ENCODE peak calls at places on chromosomes 4 and X, in six cellular contexts. S, O, Y, L, V and W are unnamed samples.

GRCh38 chr4:146654976-146655761 is 16.5 kb downstream of the POU4F2 start:
- DNase-seq in V (no peak), S (peak), O (no peak), Y (no peak), L (no peak), W (no peak)

GRCh38 chr4:186760576-186760975 is 36.9 kb upstream of the FAT1 start:
- DNase-seq in L (no peak), O (no peak), S (no peak), V (no peak), Y (no peak), W (no peak)

GRCh38 chrX:107537815-107538214 is 88.4 kb downstream of the FRMPD3 start:
- DNase-seq in Y (no peak), S (peak), V (no peak), L (no peak), O (no peak), W (peak)

GRCh38 chr4:159015862-159016261 is 87.0 kb upstream of the RAPGEF2 start:
- DNase-seq in S (no peak), Y (no peak), V (no peak), L (no peak), O (no peak), W (no peak)

GRCh38 chr4:26298198-26298950 is 22.4 kb upstream of the RBPJ start:
- DNase-seq in Y (no peak), S (peak), V (no peak), O (peak), L (no peak), W (no peak)

GRCh38 chr4:34720563-34720962 is 1523.8 kb downstream of the ARAP2 start:
- DNase-seq in L (no peak), V (no peak), O (no peak), S (peak), Y (no peak), W (no peak)

GRCh38 chr4:110860125-110860524 is 237.2 kb upstream of the PITX2 start:
- DNase-seq in S (no peak), O (no peak), V (no peak), L (no peak), Y (no peak), W (no peak)

GRCh38 chr4:83626245-83626843 is 90.4 kb downstream of the GPAT3 start:
- DNase-seq in Y (no peak), L (no peak), S (no peak), O (no peak), V (no peak), W (no peak)

GRCh38 chrX:134158821-134159512 is 78.0 kb upstream of the CCDC160 start:
- DNase-seq in O (no peak), L (no peak), S (no peak), Y (no peak), V (no peak), W (no peak)

GRCh38 chrX:10722804-10723364 is 102.5 kb upstream of the MID1 start:
- DNase-seq in O (peak), S (peak), V (no peak), Y (no peak), L (peak), W (peak)

GRCh38 chr4:24260922-24261581 is 323.3 kb downstream of the DHX15 start:
- DNase-seq in O (no peak), V (no peak), Y (no peak), L (no peak), S (peak), W (no peak)

GRCh38 chr4:140233811-140234696 is 80.1 kb upstream of the MAML3 start:
- DNase-seq in S (no peak), Y (no peak), O (peak), V (no peak), L (no peak), W (no peak)

GRCh38 chrX:105167233-105167632 is 53.3 kb downstream of the TEX13A start:
- DNase-seq in O (no peak), V (no peak), Y (no peak), S (no peak), L (no peak), W (no peak)

GRCh38 chr4:4677825-4678522 is 136.1 kb upstream of the STX18 start:
- DNase-seq in Y (no peak), V (no peak), S (peak), L (peak), O (no peak), W (no peak)

GRCh38 chr4:113584407-113585150 is 177.0 kb downstream of the CAMK2D start:
- DNase-seq in L (no peak), V (no peak), O (peak), Y (no peak), S (peak), W (no peak)

GRCh38 chrX:15215366-15215765 is 54.5 kb downstream of the ASB9 start:
- DNase-seq in Y (no peak), S (no peak), L (no peak), V (no peak), O (no peak), W (no peak)

GRCh38 chr4:23962462-23962861 is 72.6 kb upstream of the PPARGC1A start:
- DNase-seq in O (no peak), S (no peak), V (no peak), Y (no peak), L (no peak), W (no peak)

GRCh38 chr4:87399954-87400353 is 9.0 kb upstream of the HSD17B11 start:
- DNase-seq in L (no peak), V (no peak), O (no peak), Y (no peak), S (no peak), W (no peak)

GRCh38 chrX:133859336-133859735 is 126.1 kb downstream of the GPC3 start:
- DNase-seq in Y (no peak), O (no peak), S (no peak), V (no peak), L (no peak), W (no peak)

GRCh38 chr4:88765729-88766128 is 68.1 kb upstream of the NAP1L5 start:
- DNase-seq in S (no peak), V (no peak), L (no peak), Y (peak), O (no peak), W (no peak)

GRCh38 chr4:168451744-168452394 is 28.4 kb downstream of the DDX60L start:
- DNase-seq in L (no peak), Y (no peak), O (no peak), V (no peak), S (no peak), W (no peak)

GRCh38 chr4:175953960-175954521 is 111.6 kb upstream of the WDR17 start:
- DNase-seq in V (no peak), S (peak), O (no peak), Y (no peak), L (no peak), W (no peak)

GRCh38 chr4:93394488-93395185 is 433.9 kb upstream of the ATOH1 start:
- DNase-seq in O (no peak), V (no peak), L (no peak), S (no peak), Y (no peak), W (no peak)

GRCh38 chr4:60579335-60579734 is 620.8 kb upstream of the ADGRL3 start:
- DNase-seq in L (no peak), Y (no peak), S (no peak), O (no peak), V (no peak), W (no peak)

GRCh38 chr4:25953740-25954139 is 39.7 kb downstream of the SMIM20 start:
- DNase-seq in S (no peak), V (no peak), O (peak), L (peak), Y (peak), W (peak)

GRCh38 chr4:2741626-2742025 is 14.5 kb downstream of the TNIP2 start:
- DNase-seq in S (no peak), V (no peak), L (no peak), Y (no peak), O (no peak), W (no peak)

GRCh38 chr4:126604273-126604867 is 1028.4 kb upstream of the INTU start:
- DNase-seq in L (no peak), S (peak), V (no peak), O (peak), Y (no peak), W (no peak)

GRCh38 chr4:122700178-122700725 is 32.3 kb upstream of the BBS12 start:
- DNase-seq in V (peak), O (no peak), Y (no peak), S (peak), L (no peak), W (no peak)

GRCh38 chr4:92175250-92175649 is 128.5 kb upstream of the GRID2 start:
- DNase-seq in Y (no peak), L (no peak), V (no peak), S (peak), O (no peak), W (no peak)

GRCh38 chr4:176709417-176709816 is 83.3 kb downstream of the VEGFC start:
- DNase-seq in L (no peak), Y (no peak), O (no peak), V (no peak), S (no peak), W (no peak)

GRCh38 chr4:100581337-100581736 is 63.5 kb upstream of the EMCN start:
- DNase-seq in O (no peak), S (no peak), Y (peak), V (no peak), L (peak), W (no peak)

GRCh38 chr4:168773388-168774195 is 236.5 kb downstream of the CBR4 start:
- DNase-seq in O (no peak), L (no peak), V (no peak), S (no peak), Y (no peak), W (no peak)

GRCh38 chrX:71666240-71667223 is 814 bp upstream of the LOC101059915 start:
- DNase-seq in V (no peak), Y (no peak), L (no peak), S (peak), O (no peak), W (no peak)

GRCh38 chrX:51893931-51894696 is 691 bp downstream of the MAGED1 start:
- DNase-seq in S (peak), L (no peak), V (no peak), O (no peak), Y (no peak), W (no peak)

GRCh38 chr4:16334641-16335040 is 108.4 kb upstream of the TAPT1 start:
- DNase-seq in O (no peak), V (no peak), S (no peak), L (no peak), Y (no peak), W (no peak)

GRCh38 chrX:105331244-105331643 is 110.8 kb upstream of the TEX13A start:
- DNase-seq in V (no peak), L (no peak), O (peak), Y (no peak), S (no peak), W (no peak)

GRCh38 chrX:100376581-100376980 is 33.5 kb downstream of the PCDH19 start:
- DNase-seq in L (no peak), V (no peak), Y (no peak), S (no peak), O (no peak), W (no peak)

GRCh38 chr4:143625632-143626031 is 74.8 kb downstream of the FREM3 start:
- DNase-seq in L (no peak), V (no peak), O (no peak), S (no peak), Y (no peak), W (peak)

GRCh38 chrX:46837543-46838481 is 969 bp downstream of the RP2 start:
- DNase-seq in Y (no peak), S (no peak), L (no peak), V (no peak), O (no peak), W (no peak)

DNA sequence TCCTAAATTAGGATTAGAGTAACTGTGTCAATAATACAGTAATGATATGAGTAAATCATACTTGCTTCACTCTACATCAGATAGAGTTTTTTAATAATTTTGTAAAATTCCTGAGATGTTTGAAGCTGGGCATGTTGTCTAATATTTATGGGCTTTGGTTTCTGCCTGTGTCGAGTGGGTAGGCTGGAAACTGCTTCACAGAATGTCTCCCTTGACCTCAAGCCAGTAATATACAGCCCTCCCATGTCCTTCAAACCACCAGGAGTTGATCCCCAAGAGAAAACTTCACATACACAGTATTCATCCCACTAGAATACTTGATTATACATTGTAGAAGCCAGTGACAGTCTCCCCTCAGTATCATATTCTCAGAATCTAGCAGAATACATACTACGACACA is 284.8 kb upstream of the TENM3 start:
- DNase-seq in V (no peak), O (no peak), S (no peak), L (no peak), Y (no peak), W (no peak)
- H3K4me3 ChIP-seq in V (no peak), O (no peak), S (no peak), L (no peak), Y (no peak), W (no peak)

DNA sequence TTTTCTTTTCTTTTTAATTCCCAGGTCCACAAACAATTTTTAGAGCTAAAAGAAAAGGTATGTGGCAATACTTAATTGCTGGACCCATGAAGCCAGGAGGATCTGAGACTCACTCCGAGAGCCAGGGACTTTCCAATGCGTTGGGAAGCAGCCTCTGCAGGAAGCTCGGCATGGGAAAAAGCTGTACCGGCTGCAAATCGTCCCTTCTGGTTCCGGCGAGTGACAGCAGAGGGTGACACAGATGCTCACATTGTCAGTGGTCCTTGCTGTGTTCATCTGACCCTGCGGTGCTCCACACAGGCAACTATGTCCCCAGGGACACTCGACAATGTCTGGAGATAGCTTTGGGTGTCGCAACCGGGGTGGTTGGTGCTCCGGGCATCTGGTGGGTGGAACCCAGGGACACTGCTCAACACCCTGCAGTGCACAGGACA is 164.0 kb downstream of the PRKX start:
- DNase-seq in V (peak), Y (no peak), S (peak), L (no peak), O (no peak), W (peak)
- H3K4me3 ChIP-seq in V (peak), Y (peak), S (no peak), L (no peak), O (peak), W (no peak)

DNA sequence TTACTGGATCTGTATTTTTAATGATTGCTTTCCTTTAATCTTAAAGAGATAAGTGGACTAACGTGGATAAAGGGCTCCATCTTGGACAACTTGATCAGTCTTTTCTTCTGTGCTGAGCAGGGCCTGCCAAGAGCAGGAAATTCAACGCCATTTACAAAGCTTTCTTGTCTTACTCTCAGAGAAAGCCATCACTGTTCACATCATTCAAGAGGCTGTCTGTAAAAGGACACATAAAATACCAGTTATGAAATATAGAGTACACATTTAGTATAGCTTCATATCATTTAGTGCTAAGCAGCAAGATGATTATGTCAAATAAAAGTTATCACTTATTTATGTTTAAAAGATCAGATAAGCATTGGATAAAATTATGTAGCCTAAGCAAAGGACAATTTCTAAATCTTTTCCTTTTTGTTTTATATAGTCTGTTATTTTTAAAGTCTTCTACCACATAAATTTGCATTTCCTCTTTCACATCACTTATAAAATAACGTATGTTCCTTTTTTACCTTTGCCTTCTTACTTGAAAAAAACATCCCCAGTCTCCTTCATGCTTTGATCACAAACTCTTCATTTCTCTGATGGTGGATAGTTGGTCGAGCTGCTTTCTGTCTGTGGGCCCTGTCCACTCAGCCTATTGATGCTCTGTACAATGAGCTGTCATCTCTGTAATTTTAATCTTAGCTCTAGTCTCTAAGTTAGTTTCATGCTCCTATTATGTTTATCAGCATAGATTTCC is 2.1 kb upstream of the CCNG2 start:
- DNase-seq in L (no peak), Y (no peak), S (no peak), V (no peak), O (no peak), W (no peak)
- H3K4me3 ChIP-seq in L (no peak), Y (no peak), S (peak), V (no peak), O (no peak), W (no peak)

GRCh38 chrX:39298821-39299220 is 497.6 kb downstream of the MID1IP1 start:
- DNase-seq in O (no peak), Y (no peak), V (no peak), L (no peak), S (no peak), W (no peak)
- H3K4me3 ChIP-seq in O (no peak), Y (no peak), V (no peak), L (no peak), S (no peak), W (no peak)

GRCh38 chr4:8271821-8272220 is 2.3 kb downstream of the HTRA3 start:
- DNase-seq in V (no peak), O (no peak), L (no peak), Y (no peak), S (no peak), W (no peak)
- H3K4me3 ChIP-seq in V (peak), O (no peak), L (no peak), Y (peak), S (no peak), W (no peak)

GRCh38 chrX:129557844-129558243 is 17.8 kb downstream of the OCRL start:
- DNase-seq in L (no peak), O (no peak), V (no peak), S (no peak), Y (no peak), W (no peak)

GRCh38 chrX:129549124-129549523 is 9.1 kb downstream of the OCRL start:
- DNase-seq in Y (no peak), L (no peak), O (no peak), V (no peak), S (no peak), W (no peak)

GRCh38 chrX:129556806-129557315 is 16.8 kb downstream of the OCRL start:
- DNase-seq in V (no peak), O (no peak), L (no peak), Y (no peak), S (no peak), W (no peak)

DNA sequence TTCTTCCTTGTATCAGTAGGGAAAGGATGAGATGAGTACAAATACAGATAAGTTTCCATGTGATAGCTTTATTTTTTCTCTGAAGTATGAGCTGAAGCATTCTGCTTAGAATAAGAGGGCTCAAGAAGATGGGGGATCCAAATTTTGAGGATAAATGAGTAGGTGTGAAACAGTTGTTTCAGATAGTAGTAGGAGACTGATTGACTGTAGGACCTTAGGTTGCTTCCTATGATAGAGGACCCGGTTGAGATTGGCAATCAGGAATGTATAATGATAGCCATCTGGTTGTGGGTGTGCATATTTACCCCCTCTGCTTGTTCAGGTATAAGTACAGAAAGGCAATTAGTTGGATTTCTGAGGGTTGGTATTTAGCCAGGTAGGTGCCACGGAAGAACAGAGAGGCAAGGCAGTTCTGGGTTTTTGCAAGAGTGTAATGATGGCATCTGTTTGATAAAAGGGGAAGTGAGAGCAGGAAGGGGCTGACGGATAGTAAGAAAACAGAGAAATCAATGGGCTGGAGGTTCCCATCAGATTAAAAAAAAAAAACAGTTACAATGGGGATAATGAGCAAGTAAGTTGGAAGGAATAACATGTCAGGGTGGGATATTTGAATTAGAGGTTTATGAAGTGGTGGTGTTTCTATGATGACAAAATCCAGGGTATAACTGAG is 13.7 kb downstream of the OCRL start:
- DNase-seq in S (no peak), O (no peak), V (no peak), L (no peak), Y (no peak), W (no peak)
- H3K4me3 ChIP-seq in S (no peak), O (no peak), V (no peak), L (no peak), Y (no peak), W (no peak)

DNA sequence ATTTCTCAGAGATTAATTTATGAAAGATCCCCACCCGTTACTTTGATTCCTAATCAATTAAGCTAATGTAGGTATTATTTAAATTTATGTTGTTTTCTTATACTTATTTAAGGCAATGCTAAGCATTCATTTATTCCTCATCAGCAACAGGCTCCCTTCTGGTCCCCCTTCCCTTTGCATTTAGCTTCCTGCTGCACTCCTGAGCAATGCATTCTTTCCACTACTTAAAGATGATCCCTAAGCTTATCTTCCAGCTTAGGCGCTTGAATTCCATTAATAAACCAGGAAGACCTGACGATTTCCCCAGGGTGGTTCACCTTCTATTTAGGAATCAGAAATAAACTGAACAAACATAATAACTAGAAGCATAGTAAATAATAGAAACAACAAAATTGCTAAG is 1003.1 kb downstream of the FSTL5 start:
- DNase-seq in O (no peak), L (no peak), S (peak), Y (no peak), V (no peak), W (no peak)
- H3K4me3 ChIP-seq in O (no peak), L (no peak), S (no peak), Y (no peak), V (no peak), W (no peak)